ENCODE peak calls at places on chromosomes 12 and 14, in four cellular contexts. A, O, P and N are unnamed samples.

GRCh38 chr12:125983784-125984510 is 918.7 kb downstream of the AACS start:
- DNase-seq in O (no peak), A (no peak), P (peak; percentile 61), N (no peak)

GRCh38 chr12:94336201-94336915 is 123.3 kb downstream of the CEP83 start:
- DNase-seq in A (no peak), P (no peak), O (no peak), N (no peak)

GRCh38 chr12:16350682-16351081 is 3.2 kb downstream of the MGST1 start:
- DNase-seq in P (peak; percentile 13), O (peak; percentile 66), A (no peak), N (no peak)

GRCh38 chr14:95025218-95025617 is 132.1 kb downstream of the DICER1 start:
- DNase-seq in O (no peak), A (no peak), P (no peak), N (no peak)

GRCh38 chr12:131511803-131512564 is 198.9 kb upstream of the SFSWAP start:
- DNase-seq in A (no peak), O (no peak), P (no peak), N (no peak)

GRCh38 chr12:30440826-30441602 is 254.7 kb downstream of the IPO8 start:
- DNase-seq in P (peak; percentile 55), A (no peak), O (no peak), N (no peak)

GRCh38 chr14:80850197-80850814 is 91.2 kb downstream of the CEP128 start:
- DNase-seq in O (no peak), P (peak; percentile 41), A (no peak), N (peak; percentile 54)

GRCh38 chr14:49966304-49966809 is 73.5 kb downstream of the ARF6 start:
- DNase-seq in P (peak; percentile 76), O (no peak), A (peak; percentile 76), N (no peak)

GRCh38 chr12:2114071-2114470 is 61.3 kb downstream of the CACNA1C start:
- DNase-seq in P (no peak), O (no peak), A (no peak), N (no peak)

GRCh38 chr12:32460638-32461037 is 61.3 kb downstream of the FGD4 start:
- DNase-seq in A (no peak), P (no peak), O (no peak), N (no peak)

GRCh38 chr12:59096246-59096645 is 175.9 kb upstream of the LRIG3 start:
- DNase-seq in A (no peak), P (no peak), O (no peak), N (no peak)

GRCh38 chr12:106446429-106447092 is 89.0 kb downstream of the POLR3B start:
- DNase-seq in A (no peak), O (no peak), P (no peak), N (no peak)

DNA sequence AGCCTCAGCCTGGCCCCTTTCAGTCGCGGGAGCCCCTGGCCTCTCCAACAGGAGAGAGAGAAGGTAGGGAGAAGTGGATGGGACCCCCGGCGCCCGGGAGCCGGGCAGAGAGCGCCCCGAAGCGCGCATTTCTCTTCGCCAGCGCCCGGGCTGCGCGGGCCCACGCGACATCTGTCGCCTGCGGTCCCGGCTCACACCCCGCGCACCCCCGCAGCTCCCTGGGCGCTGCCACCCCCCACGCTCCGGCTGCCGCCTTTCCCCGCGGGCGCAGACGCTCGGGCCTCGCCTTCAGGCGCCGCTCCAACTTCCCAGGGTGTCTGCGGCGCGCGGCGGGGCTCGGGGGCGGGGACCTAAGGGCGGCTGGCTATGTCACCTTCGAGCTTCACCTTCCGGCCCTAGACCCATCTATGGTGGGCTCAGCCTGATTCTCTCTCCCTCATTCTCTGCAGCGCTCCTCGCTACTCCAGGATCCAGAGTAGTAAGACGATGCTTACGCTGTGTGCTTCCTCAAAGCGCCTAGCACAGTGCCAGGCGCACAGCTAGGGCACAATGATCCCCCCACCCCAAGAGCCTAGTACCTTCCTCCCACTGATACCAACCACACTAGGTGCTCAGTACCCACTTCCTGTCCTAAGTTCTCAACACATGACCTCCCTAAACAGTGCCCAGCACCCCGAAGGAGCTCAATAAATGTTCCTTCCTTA is 1.6 kb downstream of the HRK start:
- DNase-seq in P (no peak), A (peak; percentile 14), O (no peak), N (no peak)
- H3K27me3 ChIP-seq in P (peaks cover 88% of the 10 kb centered on the region), A (peaks cover 93% of the 10 kb centered on the region), O (no peaks in the 10 kb centered on the region), N (peaks cover 28% of the 10 kb centered on the region)

GRCh38 chr12:46470039-46470627 is 97.6 kb upstream of the SLC38A2 start:
- DNase-seq in P (no peak), O (no peak), A (no peak), N (no peak)
- H3K4me1 ChIP-seq in P (peaks cover 23% of the 10 kb centered on the region), O (peaks cover 49% of the 10 kb centered on the region), A (peaks cover 31% of the 10 kb centered on the region), N (no peaks in the 10 kb centered on the region)

DNA sequence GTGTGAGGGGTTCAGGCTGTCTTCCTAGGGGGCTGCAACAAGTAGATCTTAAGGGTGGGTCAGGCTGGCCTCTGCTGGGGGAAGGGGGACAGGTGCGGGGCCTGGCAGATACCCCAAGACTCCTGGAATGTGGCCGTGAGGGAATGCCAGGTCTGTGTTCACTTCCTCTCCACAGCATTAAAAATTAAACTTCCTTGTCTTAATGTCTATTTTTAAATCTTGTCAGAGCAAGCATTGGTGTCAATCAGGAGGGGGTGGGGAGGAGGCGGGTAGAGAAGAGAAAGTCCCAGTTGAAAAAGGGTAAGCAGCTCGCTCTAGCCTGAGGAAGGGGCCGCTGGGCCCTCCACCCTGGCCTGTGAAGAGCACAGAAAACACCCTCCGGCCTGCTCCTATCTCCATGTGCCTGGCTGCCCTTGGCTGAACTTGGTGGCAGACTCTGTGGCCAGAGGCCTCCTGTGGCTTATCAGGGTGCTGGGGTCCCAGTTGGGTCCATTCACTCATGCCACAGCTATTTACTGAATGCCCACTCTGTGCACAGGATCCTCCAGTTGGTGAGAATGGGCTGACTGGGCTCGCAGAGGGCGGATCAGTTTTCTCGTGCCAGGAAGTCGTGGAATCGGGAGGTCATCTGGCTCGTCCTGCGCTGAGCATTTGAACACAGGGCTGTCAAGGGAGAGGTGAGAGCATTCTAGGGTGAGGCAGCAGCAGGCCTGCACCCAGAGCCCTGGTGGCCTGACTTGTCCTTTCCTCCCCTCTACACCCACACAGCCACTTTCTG is 128.8 kb downstream of the TSPAN9 start:
- DNase-seq in P (no peak), A (no peak), O (no peak), N (no peak)
- H3K27me3 ChIP-seq in P (peaks cover 13% of the 10 kb centered on the region), A (peaks cover 22% of the 10 kb centered on the region), O (no peaks in the 10 kb centered on the region), N (no peaks in the 10 kb centered on the region)

GRCh38 chr12:14959463-14959862 is 1.9 kb downstream of the ARHGDIB start:
- DNase-seq in A (no peak), P (no peak), O (no peak), N (no peak)

GRCh38 chr12:14957769-14958168 is 3.6 kb downstream of the ARHGDIB start:
- DNase-seq in P (no peak), A (peak; percentile 11), O (no peak), N (no peak)

GRCh38 chr12:14959916-14960315 is 1.5 kb downstream of the ARHGDIB start:
- DNase-seq in P (no peak), O (no peak), A (no peak), N (no peak)

GRCh38 chr12:14959126-14959440 is 2.3 kb downstream of the ARHGDIB start:
- DNase-seq in O (no peak), P (no peak), A (no peak), N (peak; percentile 17)

DNA sequence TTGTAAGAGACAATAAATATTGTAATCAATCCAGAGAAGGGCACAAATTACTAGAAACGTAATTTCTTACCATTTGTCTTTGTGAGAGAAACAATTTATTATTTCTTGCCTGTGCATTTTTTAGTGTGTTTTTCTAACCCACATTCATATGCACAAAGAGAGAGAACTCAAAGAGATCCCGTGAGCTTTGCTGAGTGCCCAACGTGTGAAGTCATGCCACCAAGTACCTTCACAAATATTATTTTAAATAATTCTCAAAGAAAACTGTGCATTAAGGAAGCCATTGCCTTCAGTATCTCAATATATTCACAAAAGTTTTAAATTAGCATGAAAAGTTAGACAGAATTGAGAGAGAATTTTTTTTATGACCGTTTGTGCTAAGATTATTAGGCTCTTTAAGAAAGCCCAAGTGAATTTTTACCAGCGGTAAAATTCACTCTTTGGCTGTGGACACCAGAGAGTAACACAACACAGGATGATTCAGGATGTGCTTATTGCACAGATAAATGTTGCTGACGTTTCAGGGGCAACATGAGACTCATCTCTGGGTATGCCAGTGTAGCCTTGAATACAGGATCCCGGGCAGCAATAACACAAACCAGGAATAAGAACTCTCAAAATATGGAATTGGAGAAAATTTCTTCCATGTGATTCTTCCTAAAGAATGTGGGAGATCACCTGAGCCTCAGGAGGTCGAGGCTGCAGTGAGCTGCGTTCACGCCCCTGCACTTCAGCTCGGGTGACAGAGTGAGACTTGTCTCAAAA is 2.9 kb downstream of the ARHGDIB start:
- DNase-seq in P (no peak), A (no peak), O (no peak), N (peak; percentile 8)
- H3K4me1 ChIP-seq in P (no peaks in the 10 kb centered on the region), A (peaks cover 20% of the 10 kb centered on the region), O (no peaks in the 10 kb centered on the region), N (peaks cover 77% of the 10 kb centered on the region)

GRCh38 chr12:53735556-53735955 is 8.3 kb upstream of the CALCOCO1 start:
- DNase-seq in A (no peak), P (no peak), O (peak; percentile 33), N (no peak)

GRCh38 chr12:53737951-53738833 is 10.9 kb upstream of the CALCOCO1 start:
- DNase-seq in A (peak; percentile 35), P (peak; percentile 60), O (no peak), N (peak; percentile 39)

GRCh38 chr12:53738834-53739284 is 11.6 kb upstream of the CALCOCO1 start:
- DNase-seq in O (no peak), A (no peak), P (no peak), N (peak; percentile 24)

GRCh38 chr12:53737494-53737808 is 10.2 kb upstream of the CALCOCO1 start:
- DNase-seq in P (no peak), O (no peak), A (no peak), N (no peak)

GRCh38 chr12:53736602-53737493 is 9.6 kb upstream of the CALCOCO1 start:
- DNase-seq in O (no peak), A (no peak), P (no peak), N (no peak)
- H3K27me3 ChIP-seq in O (no peaks in the 10 kb centered on the region), A (peaks cover 76% of the 10 kb centered on the region), P (peaks cover 89% of the 10 kb centered on the region), N (peaks cover 46% of the 10 kb centered on the region)

DNA sequence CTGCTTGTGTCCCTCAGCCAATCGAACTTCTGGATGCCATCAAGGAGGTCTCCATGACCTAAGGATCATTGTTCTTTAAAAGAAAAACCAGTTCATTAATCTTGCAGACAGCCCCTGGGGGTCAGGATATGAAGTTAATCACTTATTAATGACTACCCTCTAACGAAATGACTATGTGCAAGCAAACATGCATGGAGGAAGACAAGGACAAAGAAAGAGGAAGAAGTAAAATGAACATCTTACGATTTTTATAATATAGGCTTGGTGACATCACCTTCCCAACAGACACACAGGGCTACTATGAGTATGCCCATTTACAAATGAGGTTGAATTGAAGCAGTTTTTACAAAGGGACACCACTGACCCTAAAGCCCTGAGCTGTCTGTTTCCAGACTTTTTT is 111.1 kb upstream of the AMIGO2 start:
- DNase-seq in O (no peak), A (no peak), P (no peak), N (no peak)
- H3K4me1 ChIP-seq in O (no peaks in the 10 kb centered on the region), A (peaks cover 24% of the 10 kb centered on the region), P (peaks cover 11% of the 10 kb centered on the region), N (peaks cover 53% of the 10 kb centered on the region)